ENCODE peak calls at places on chromosome 20, in ten cellular contexts. One of them, this sample, is unnamed.

GRCh38 chr20:24049081-24049480 is 60.5 kb upstream of the GGTLC1 start:
- DNase-seq in fibroblast of lung: no peak
- DNase-seq in cardiac fibroblast: no peak
- DNase-seq in psoas muscle: no peak
- DNase-seq in ovary: no peak
- DNase-seq in GM12865: no peak
- DNase-seq in Peyer's patch: no peak
- DNase-seq in transverse colon: no peak
- DNase-seq in heart right ventricle: no peak
- DNase-seq in dorsolateral prefrontal cortex: no peak
- DNase-seq in this sample: no peak

GRCh38 chr20:51710503-51710902 is 57.7 kb downstream of the ATP9A start:
- DNase-seq in fibroblast of lung: no peak
- DNase-seq in cardiac fibroblast: no peak
- DNase-seq in psoas muscle: no peak
- DNase-seq in ovary: no peak
- DNase-seq in GM12865: no peak
- DNase-seq in Peyer's patch: no peak
- DNase-seq in transverse colon: no peak
- DNase-seq in heart right ventricle: no peak
- DNase-seq in dorsolateral prefrontal cortex: no peak
- DNase-seq in this sample: no peak

GRCh38 chr20:58896820-58897219 is 44.3 kb downstream of the GNAS start:
- DNase-seq in fibroblast of lung: no peak
- DNase-seq in cardiac fibroblast: no peak
- DNase-seq in psoas muscle: no peak
- DNase-seq in ovary: no peak
- DNase-seq in GM12865: no peak
- DNase-seq in Peyer's patch: no peak
- DNase-seq in transverse colon: no peak
- DNase-seq in heart right ventricle: no peak
- DNase-seq in dorsolateral prefrontal cortex: no peak
- DNase-seq in this sample: no peak

GRCh38 chr20:22288957-22289356 is 295.4 kb downstream of the FOXA2 start:
- DNase-seq in fibroblast of lung: no peak
- DNase-seq in cardiac fibroblast: no peak
- DNase-seq in psoas muscle: no peak
- DNase-seq in ovary: no peak
- DNase-seq in GM12865: no peak
- DNase-seq in Peyer's patch: no peak
- DNase-seq in transverse colon: no peak
- DNase-seq in heart right ventricle: no peak
- DNase-seq in dorsolateral prefrontal cortex: no peak
- DNase-seq in this sample: no peak

GRCh38 chr20:43761396-43762340 is 34.9 kb upstream of the GTSF1L start:
- DNase-seq in fibroblast of lung: peak
- DNase-seq in cardiac fibroblast: peak
- DNase-seq in psoas muscle: no peak
- DNase-seq in ovary: no peak
- DNase-seq in GM12865: no peak
- DNase-seq in Peyer's patch: no peak
- DNase-seq in transverse colon: no peak
- DNase-seq in heart right ventricle: no peak
- DNase-seq in dorsolateral prefrontal cortex: no peak
- DNase-seq in this sample: no peak

GRCh38 chr20:62733891-62734290 is 25.3 kb downstream of the NTSR1 start:
- DNase-seq in fibroblast of lung: no peak
- DNase-seq in cardiac fibroblast: no peak
- DNase-seq in psoas muscle: peak
- DNase-seq in ovary: no peak
- DNase-seq in GM12865: no peak
- DNase-seq in Peyer's patch: peak
- DNase-seq in transverse colon: peak
- DNase-seq in heart right ventricle: no peak
- DNase-seq in dorsolateral prefrontal cortex: peak
- DNase-seq in this sample: no peak

GRCh38 chr20:51531141-51531710 is 11.3 kb downstream of the NFATC2 start:
- DNase-seq in fibroblast of lung: peak
- DNase-seq in cardiac fibroblast: no peak
- DNase-seq in psoas muscle: no peak
- DNase-seq in ovary: no peak
- DNase-seq in GM12865: peak
- DNase-seq in Peyer's patch: no peak
- DNase-seq in transverse colon: no peak
- DNase-seq in heart right ventricle: no peak
- DNase-seq in dorsolateral prefrontal cortex: no peak
- DNase-seq in this sample: peak

GRCh38 chr20:23036371-23036770 is 1.3 kb downstream of the SSTR4 start:
- DNase-seq in fibroblast of lung: no peak
- DNase-seq in cardiac fibroblast: no peak
- DNase-seq in psoas muscle: no peak
- DNase-seq in ovary: no peak
- DNase-seq in GM12865: no peak
- DNase-seq in Peyer's patch: no peak
- DNase-seq in transverse colon: no peak
- DNase-seq in heart right ventricle: no peak
- DNase-seq in dorsolateral prefrontal cortex: no peak
- DNase-seq in this sample: no peak

GRCh38 chr20:49184691-49185070 is 3.5 kb downstream of the STAU1 start:
- DNase-seq in fibroblast of lung: no peak
- DNase-seq in cardiac fibroblast: no peak
- DNase-seq in psoas muscle: no peak
- DNase-seq in ovary: no peak
- DNase-seq in GM12865: no peak
- DNase-seq in Peyer's patch: no peak
- DNase-seq in transverse colon: no peak
- DNase-seq in heart right ventricle: no peak
- DNase-seq in dorsolateral prefrontal cortex: no peak
- DNase-seq in this sample: no peak

GRCh38 chr20:20217626-20218025 is 150.3 kb upstream of the INSM1 start:
- DNase-seq in fibroblast of lung: no peak
- DNase-seq in cardiac fibroblast: no peak
- DNase-seq in psoas muscle: no peak
- DNase-seq in ovary: no peak
- DNase-seq in GM12865: no peak
- DNase-seq in Peyer's patch: no peak
- DNase-seq in transverse colon: no peak
- DNase-seq in heart right ventricle: no peak
- DNase-seq in dorsolateral prefrontal cortex: no peak
- DNase-seq in this sample: no peak

GRCh38 chr20:10337291-10337690 is 96.7 kb downstream of the MKKS start:
- DNase-seq in fibroblast of lung: peak
- DNase-seq in cardiac fibroblast: peak
- DNase-seq in psoas muscle: no peak
- DNase-seq in ovary: no peak
- DNase-seq in GM12865: no peak
- DNase-seq in Peyer's patch: no peak
- DNase-seq in transverse colon: no peak
- DNase-seq in heart right ventricle: no peak
- DNase-seq in dorsolateral prefrontal cortex: no peak
- DNase-seq in this sample: no peak

GRCh38 chr20:51930775-51931174 is 128.5 kb upstream of the SALL4 start:
- DNase-seq in fibroblast of lung: peak
- DNase-seq in cardiac fibroblast: peak
- DNase-seq in psoas muscle: no peak
- DNase-seq in ovary: no peak
- DNase-seq in GM12865: no peak
- DNase-seq in Peyer's patch: no peak
- DNase-seq in transverse colon: no peak
- DNase-seq in heart right ventricle: no peak
- DNase-seq in dorsolateral prefrontal cortex: no peak
- DNase-seq in this sample: no peak

GRCh38 chr20:38166707-38167233 is 1.7 kb upstream of the TGM2 start:
- DNase-seq in fibroblast of lung: no peak
- DNase-seq in cardiac fibroblast: no peak
- DNase-seq in psoas muscle: no peak
- DNase-seq in ovary: no peak
- DNase-seq in GM12865: no peak
- DNase-seq in Peyer's patch: no peak
- DNase-seq in transverse colon: no peak
- DNase-seq in heart right ventricle: no peak
- DNase-seq in dorsolateral prefrontal cortex: no peak
- DNase-seq in this sample: no peak

GRCh38 chr20:38164069-38164468 is 1.0 kb downstream of the TGM2 start:
- DNase-seq in fibroblast of lung: no peak
- DNase-seq in cardiac fibroblast: no peak
- DNase-seq in psoas muscle: no peak
- DNase-seq in ovary: no peak
- DNase-seq in GM12865: no peak
- DNase-seq in Peyer's patch: no peak
- DNase-seq in transverse colon: no peak
- DNase-seq in heart right ventricle: no peak
- DNase-seq in dorsolateral prefrontal cortex: no peak
- DNase-seq in this sample: no peak

GRCh38 chr20:38165966-38166706 is 1.1 kb upstream of the TGM2 start:
- DNase-seq in fibroblast of lung: peak
- DNase-seq in cardiac fibroblast: peak
- DNase-seq in psoas muscle: no peak
- DNase-seq in ovary: no peak
- DNase-seq in GM12865: no peak
- DNase-seq in Peyer's patch: no peak
- DNase-seq in transverse colon: no peak
- DNase-seq in heart right ventricle: no peak
- DNase-seq in dorsolateral prefrontal cortex: no peak
- DNase-seq in this sample: no peak

GRCh38 chr20:38164624-38165088 is 414 bp downstream of the TGM2 start:
- DNase-seq in fibroblast of lung: no peak
- DNase-seq in cardiac fibroblast: no peak
- DNase-seq in psoas muscle: no peak
- DNase-seq in ovary: peak
- DNase-seq in GM12865: no peak
- DNase-seq in Peyer's patch: no peak
- DNase-seq in transverse colon: no peak
- DNase-seq in heart right ventricle: no peak
- DNase-seq in dorsolateral prefrontal cortex: no peak
- DNase-seq in this sample: no peak

GRCh38 chr20:38165089-38165965 is at the start of gene TGM2:
- DNase-seq in fibroblast of lung: peak
- DNase-seq in cardiac fibroblast: peak
- DNase-seq in psoas muscle: peak
- DNase-seq in ovary: peak
- DNase-seq in GM12865: peak
- DNase-seq in Peyer's patch: peak
- DNase-seq in transverse colon: peak
- DNase-seq in heart right ventricle: peak
- DNase-seq in dorsolateral prefrontal cortex: no peak
- DNase-seq in this sample: no peak
- H3K4me3 ChIP-seq in fibroblast of lung: peak
- H3K4me3 ChIP-seq in cardiac fibroblast: peak
- H3K4me3 ChIP-seq in psoas muscle: peak
- H3K4me3 ChIP-seq in ovary: peak
- H3K4me3 ChIP-seq in GM12865: peak
- H3K4me3 ChIP-seq in Peyer's patch: peak
- H3K4me3 ChIP-seq in transverse colon: peak
- H3K4me3 ChIP-seq in heart right ventricle: peak
- H3K4me3 ChIP-seq in dorsolateral prefrontal cortex: peak
- H3K4me3 ChIP-seq in this sample: peak

GRCh38 chr20:35604444-35604750 is 11.2 kb upstream of the SPAG4 start:
- DNase-seq in fibroblast of lung: no peak
- DNase-seq in cardiac fibroblast: no peak
- DNase-seq in psoas muscle: peak
- DNase-seq in ovary: no peak
- DNase-seq in GM12865: peak
- DNase-seq in Peyer's patch: peak
- DNase-seq in transverse colon: peak
- DNase-seq in heart right ventricle: no peak
- DNase-seq in dorsolateral prefrontal cortex: no peak
- DNase-seq in this sample: no peak
- TF ChIP-seq CTCF in fibroblast of lung: peak
- TF ChIP-seq CTCF in cardiac fibroblast: peak
- TF ChIP-seq CTCF in psoas muscle: no peak
- TF ChIP-seq CTCF in ovary: no peak
- TF ChIP-seq CTCF in GM12865: peak
- TF ChIP-seq CTCF in Peyer's patch: peak
- TF ChIP-seq CTCF in transverse colon: peak
- TF ChIP-seq CTCF in heart right ventricle: no peak
- TF ChIP-seq CTCF in dorsolateral prefrontal cortex: no peak
- TF ChIP-seq CTCF in this sample: peak

DNA sequence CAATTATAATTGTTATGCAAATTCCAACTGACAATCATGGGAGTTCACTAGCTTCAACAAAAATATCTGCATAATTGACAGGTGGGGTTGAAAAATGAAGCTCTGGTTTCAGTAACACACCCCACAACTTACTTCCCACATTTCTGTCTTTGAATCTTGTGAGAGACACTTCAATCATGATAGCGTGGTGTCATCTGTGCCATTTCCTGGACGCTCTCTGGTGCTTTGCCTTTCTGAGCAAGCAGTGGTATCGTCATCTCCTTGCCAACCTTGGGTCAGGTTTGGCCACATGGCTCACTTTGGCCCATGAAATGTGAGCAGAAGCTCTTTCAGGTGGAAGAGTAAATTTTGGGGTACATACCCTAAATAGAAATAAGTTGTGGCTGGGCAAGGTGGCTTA is 10.2 kb downstream of the BMP7 start:
- DNase-seq in fibroblast of lung: no peak
- DNase-seq in cardiac fibroblast: no peak
- DNase-seq in psoas muscle: no peak
- DNase-seq in ovary: no peak
- DNase-seq in GM12865: no peak
- DNase-seq in Peyer's patch: no peak
- DNase-seq in transverse colon: no peak
- DNase-seq in heart right ventricle: no peak
- DNase-seq in dorsolateral prefrontal cortex: no peak
- DNase-seq in this sample: no peak
- H3K4me3 ChIP-seq in fibroblast of lung: no peak
- H3K4me3 ChIP-seq in cardiac fibroblast: no peak
- H3K4me3 ChIP-seq in psoas muscle: no peak
- H3K4me3 ChIP-seq in ovary: no peak
- H3K4me3 ChIP-seq in GM12865: no peak
- H3K4me3 ChIP-seq in Peyer's patch: no peak
- H3K4me3 ChIP-seq in transverse colon: no peak
- H3K4me3 ChIP-seq in heart right ventricle: no peak
- H3K4me3 ChIP-seq in dorsolateral prefrontal cortex: no peak
- H3K4me3 ChIP-seq in this sample: no peak

DNA sequence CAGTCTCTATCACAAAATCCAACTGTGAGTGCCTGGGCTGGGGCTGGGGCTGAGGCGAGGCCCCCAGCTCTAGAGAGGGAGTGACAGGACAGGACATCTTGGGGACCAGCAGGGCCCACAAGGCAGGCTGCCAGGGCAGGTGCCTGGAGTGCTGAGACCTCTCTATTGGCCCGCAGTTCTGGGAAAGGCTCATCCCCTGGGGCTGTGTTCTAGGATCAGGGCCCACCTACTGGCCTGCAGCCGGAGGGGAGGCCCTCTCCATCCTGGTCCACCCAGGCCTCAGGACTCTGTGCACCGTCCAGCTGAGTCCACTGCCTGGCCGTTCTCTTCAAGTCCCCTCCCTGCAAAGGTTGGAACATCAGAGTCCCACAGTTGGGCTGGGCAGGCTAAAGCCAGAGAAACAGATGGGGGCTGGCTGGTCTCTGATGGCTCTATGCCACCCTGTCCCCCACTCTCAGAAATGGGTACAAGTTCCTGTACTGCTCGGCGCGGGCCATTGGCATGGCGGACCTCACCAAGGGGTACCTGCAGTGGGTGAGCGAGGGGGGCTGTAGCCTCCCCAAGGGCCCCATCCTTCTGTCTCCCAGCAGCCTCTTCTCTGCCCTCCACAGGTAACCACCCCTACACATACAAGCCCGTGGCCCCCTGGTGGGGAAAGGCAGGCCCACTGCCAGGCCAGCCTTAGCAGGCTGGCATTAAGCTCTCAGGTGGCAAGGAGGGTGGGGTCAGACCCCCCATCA is 9.0 kb downstream of the EMILIN3 start:
- DNase-seq in fibroblast of lung: no peak
- DNase-seq in cardiac fibroblast: no peak
- DNase-seq in psoas muscle: peak
- DNase-seq in ovary: no peak
- DNase-seq in GM12865: no peak
- DNase-seq in Peyer's patch: no peak
- DNase-seq in transverse colon: no peak
- DNase-seq in heart right ventricle: no peak
- DNase-seq in dorsolateral prefrontal cortex: no peak
- DNase-seq in this sample: no peak
- TF ChIP-seq CTCF in fibroblast of lung: no peak
- TF ChIP-seq CTCF in cardiac fibroblast: no peak
- TF ChIP-seq CTCF in psoas muscle: no peak
- TF ChIP-seq CTCF in ovary: no peak
- TF ChIP-seq CTCF in GM12865: peak
- TF ChIP-seq CTCF in Peyer's patch: no peak
- TF ChIP-seq CTCF in transverse colon: no peak
- TF ChIP-seq CTCF in heart right ventricle: no peak
- TF ChIP-seq CTCF in dorsolateral prefrontal cortex: no peak
- TF ChIP-seq CTCF in this sample: no peak

This sample was measured in GM12864.